ENCODE peak calls at places on chromosomes 2 and 18, in nine cellular contexts. G is stomach; T is A549; D is neural progenitor cell; S is EL; R is activated CD4-positive, alpha-beta T cell treated with anti-CD3 and anti-CD28 coated beads, Interleukin-2, amount 10 ng/mL, durations not matched to agents 7 days and 5 days; P is lower leg skin; V is CD8-positive, alpha-beta memory T cell; I is lower lobe of right lung. N is an unnamed sample.
A peak's percentile ranks its signal among the peaks of the same experiment; 100 is the strongest.

GRCh38 chr2:98731709-98732349 is 897 bp upstream of the MGAT4A start:
- DNase-seq in G (no peak), T (no peak), D (no peak), S (no peak), R (no peak), P (no peak), V (no peak), I (no peak), N (no peak)

GRCh38 chr2:219870023-219870422 is 242.6 kb downstream of the SLC4A3 start:
- DNase-seq in G (no peak), T (no peak), D (no peak), S (peak; percentile 73), R (no peak), P (no peak), V (no peak), I (no peak), N (no peak)

GRCh38 chr2:39736593-39736992 is 42.5 kb downstream of the THUMPD2 start:
- DNase-seq in G (no peak), T (no peak), D (no peak), S (peak; percentile 88), R (no peak), P (no peak), V (no peak), I (no peak), N (no peak)

GRCh38 chr2:119489232-119489952 is 34.9 kb downstream of the SCTR start:
- DNase-seq in G (peak; percentile 57), T (no peak), D (no peak), S (no peak), R (no peak), P (peak; percentile 71), V (no peak), I (no peak), N (no peak)

GRCh38 chr2:216014986-216015385 is 1.6 kb upstream of the MREG start:
- DNase-seq in G (no peak), T (no peak), D (no peak), S (no peak), R (no peak), P (no peak), V (no peak), I (no peak), N (no peak)

GRCh38 chr18:44731866-44732555 is 51.3 kb downstream of the SETBP1 start:
- DNase-seq in G (no peak), T (no peak), D (no peak), S (no peak), R (no peak), P (no peak), V (no peak), I (no peak), N (no peak)

GRCh38 chr2:209872675-209873074 is 101.0 kb downstream of the UNC80 start:
- DNase-seq in G (peak; percentile 29), T (no peak), D (peak; percentile 91), S (peak; percentile 23), R (no peak), P (no peak), V (no peak), I (peak; percentile 51), N (no peak)

GRCh38 chr18:78814766-78815165 is 164.9 kb upstream of the SALL3 start:
- DNase-seq in G (no peak), T (no peak), D (no peak), S (no peak), R (no peak), P (no peak), V (no peak), I (no peak), N (no peak)

GRCh38 chr2:225076125-225076524 is 33.9 kb upstream of the DOCK10 start:
- DNase-seq in G (no peak), T (no peak), D (no peak), S (no peak), R (no peak), P (no peak), V (no peak), I (no peak), N (no peak)

GRCh38 chr2:196337618-196337953 is 166.2 kb upstream of the STK17B start:
- DNase-seq in G (no peak), T (no peak), D (peak; percentile 9), S (no peak), R (no peak), P (no peak), V (no peak), I (no peak), N (no peak)

GRCh38 chr2:54336136-54336976 is 80.3 kb upstream of the TSPYL6 start:
- DNase-seq in G (no peak), T (no peak), D (no peak), S (peak; percentile 90), R (no peak), P (no peak), V (no peak), I (no peak), N (no peak)

GRCh38 chr2:43155842-43156511 is 70.4 kb downstream of the ZFP36L2 start:
- DNase-seq in G (no peak), T (no peak), D (no peak), S (no peak), R (no peak), P (no peak), V (no peak), I (no peak), N (no peak)

GRCh38 chr2:2950403-2950952 is 427.1 kb downstream of the EIPR1 start:
- DNase-seq in G (no peak), T (no peak), D (no peak), S (no peak), R (no peak), P (no peak), V (no peak), I (no peak), N (no peak)

GRCh38 chr18:10270160-10270571 is 184.3 kb upstream of the APCDD1 start:
- DNase-seq in G (peak; percentile 68), T (no peak), D (no peak), S (peak; percentile 14), R (no peak), P (no peak), V (no peak), I (no peak), N (no peak)

GRCh38 chr2:238264072-238264460 is 24.2 kb upstream of the HES6 start:
- DNase-seq in G (no peak), T (no peak), D (no peak), S (no peak), R (no peak), P (no peak), V (no peak), I (peak; percentile 43), N (no peak)

GRCh38 chr2:42554392-42554791 is 14.0 kb upstream of the MTA3 start:
- DNase-seq in G (no peak), T (no peak), D (no peak), S (no peak), R (no peak), P (no peak), V (no peak), I (no peak), N (no peak)

GRCh38 chr2:56444339-56444738 is 260.5 kb downstream of the CCDC85A start:
- DNase-seq in G (peak; percentile 79), T (no peak), D (peak; percentile 7), S (peak; percentile 19), R (no peak), P (no peak), V (no peak), I (no peak), N (no peak)

GRCh38 chr2:231489990-231490389 is 25.7 kb upstream of the NCL start:
- DNase-seq in G (peak; percentile 30), T (no peak), D (no peak), S (no peak), R (no peak), P (peak; percentile 76), V (no peak), I (no peak), N (no peak)

GRCh38 chr18:67109535-67109934 is 407.0 kb downstream of the DSEL start:
- DNase-seq in G (no peak), T (no peak), D (no peak), S (no peak), R (no peak), P (no peak), V (no peak), I (no peak), N (no peak)

GRCh38 chr2:100628506-100628905 is 65.7 kb downstream of the PDCL3 start:
- DNase-seq in G (no peak), T (no peak), D (no peak), S (no peak), R (no peak), P (peak; percentile 77), V (no peak), I (no peak), N (no peak)

GRCh38 chr18:60684843-60685513 is 312.4 kb upstream of the MC4R start:
- DNase-seq in G (no peak), T (no peak), D (peak; percentile 20), S (peak; percentile 10), R (no peak), P (no peak), V (no peak), I (no peak), N (no peak)

GRCh38 chr2:225022188-225022587 is 20.1 kb downstream of the DOCK10 start:
- DNase-seq in G (peak; percentile 50), T (no peak), D (no peak), S (no peak), R (no peak), P (no peak), V (no peak), I (no peak), N (no peak)

GRCh38 chr18:80022613-80023012 is 11.6 kb upstream of the RBFA start:
- DNase-seq in G (no peak), T (no peak), D (peak; percentile 34), S (no peak), R (no peak), P (peak; percentile 6), V (peak; percentile 5), I (no peak), N (peak; percentile 5)

GRCh38 chr18:77063256-77063655 is 69.3 kb downstream of the MBP start:
- DNase-seq in G (peak; percentile 45), T (no peak), D (no peak), S (peak; percentile 31), R (peak; percentile 91), P (peak; percentile 83), V (peak; percentile 70), I (peak; percentile 70), N (peak; percentile 81)